ENCODE peak calls at places on chromosomes 16 and 17, in five cellular contexts. R is heart left ventricle, X is testis, D is esophagus muscularis mucosa, S is adrenal gland. W is an unnamed sample.

GRCh38 chr17:42675348-42675983 is 1.3 kb downstream of the PLEKHH3 start:
- DNase-seq in R (peak), X (no peak), D (no peak), S (no peak), W (no peak)

GRCh38 chr17:34423978-34424813 is 61.2 kb upstream of the CCL1 start:
- DNase-seq in R (no peak), X (no peak), D (no peak), S (no peak), W (no peak)

GRCh38 chr16:87129771-87130170 is 187.4 kb downstream of the C16orf95 start:
- DNase-seq in R (no peak), X (no peak), D (no peak), S (no peak), W (no peak)

GRCh38 chr17:39239640-39240314 is 14.0 kb upstream of the STAC2 start:
- DNase-seq in R (peak), X (peak), D (no peak), S (no peak), W (peak)

GRCh38 chr16:19389246-19389645 is 28.4 kb upstream of the TMC5 start:
- DNase-seq in R (no peak), X (peak), D (no peak), S (peak), W (peak)

GRCh38 chr16:52618753-52619497 is 72.0 kb upstream of the TOX3 start:
- DNase-seq in R (no peak), X (no peak), D (no peak), S (no peak), W (no peak)

GRCh38 chr16:65756163-65756562 is 610.3 kb upstream of the CDH5 start:
- DNase-seq in R (no peak), X (no peak), D (no peak), S (no peak), W (no peak)

GRCh38 chr16:70267516-70267915 is 15.8 kb upstream of the EXOSC6 start:
- DNase-seq in R (no peak), X (peak), D (no peak), S (peak), W (peak)

GRCh38 chr16:67305216-67306071 is 21.1 kb downstream of the KCTD19 start:
- DNase-seq in R (no peak), X (no peak), D (no peak), S (no peak), W (no peak)

GRCh38 chr17:63497708-63498483 is 21.0 kb downstream of the ACE start:
- DNase-seq in R (peak), X (no peak), D (no peak), S (no peak), W (no peak)

GRCh38 chr17:38509772-38510423 is 81.6 kb downstream of the ARHGAP23 start:
- DNase-seq in R (peak), X (no peak), D (no peak), S (no peak), W (no peak)

GRCh38 chr16:6125483-6126259 is 1028.1 kb upstream of the EEF2KMT start:
- DNase-seq in R (no peak), X (no peak), D (no peak), S (no peak), W (no peak)

GRCh38 chr16:11727945-11728543 is 14.6 kb downstream of the TXNDC11 start:
- DNase-seq in R (no peak), X (no peak), D (no peak), S (no peak), W (no peak)

GRCh38 chr17:9239260-9239820 is 218.0 kb downstream of the NTN1 start:
- DNase-seq in R (no peak), X (no peak), D (no peak), S (peak), W (peak)

GRCh38 chr17:796609-797008 is 14.5 kb downstream of the MRM3 start:
- DNase-seq in R (peak), X (no peak), D (no peak), S (no peak), W (no peak)

GRCh38 chr16:54930034-54930938 is at the start of gene IRX5:
- DNase-seq in R (peak), X (peak), D (peak), S (peak), W (peak)

GRCh38 chr17:29582767-29583166 is 6.7 kb downstream of the GIT1 start:
- DNase-seq in R (no peak), X (no peak), D (no peak), S (peak), W (no peak)

GRCh38 chr17:42088736-42089135 is 9.5 kb downstream of the ZNF385C start:
- DNase-seq in R (no peak), X (no peak), D (no peak), S (no peak), W (no peak)

GRCh38 chr17:10631048-10631700 is 25.9 kb downstream of the MYH3 start:
- DNase-seq in R (no peak), X (peak), D (no peak), S (no peak), W (peak)

GRCh38 chr17:65750166-65750565 is 188.7 kb upstream of the AXIN2 start:
- DNase-seq in R (no peak), X (no peak), D (no peak), S (no peak), W (no peak)

GRCh38 chr16:78503501-78504110 is 404.2 kb downstream of the WWOX start:
- DNase-seq in R (no peak), X (peak), D (no peak), S (peak), W (peak)

GRCh38 chr17:30970757-30971567 is at the start of gene RNF135:
- DNase-seq in R (peak), X (peak), D (peak), S (peak), W (peak)

GRCh38 chr16:88815901-88816589 is 4.3 kb upstream of the APRT start:
- DNase-seq in R (no peak), X (no peak), D (no peak), S (peak), W (peak)

GRCh38 chr16:21703589-21704174 is 39.9 kb downstream of the OTOA start:
- DNase-seq in R (no peak), X (no peak), D (no peak), S (no peak), W (no peak)

GRCh38 chr16:85086347-85087291 is 25.7 kb downstream of the CIBAR2 start:
- DNase-seq in R (peak), X (peak), D (no peak), S (peak), W (peak)

GRCh38 chr16:85152414-85153030 is 40.2 kb upstream of the CIBAR2 start:
- DNase-seq in R (no peak), X (no peak), D (no peak), S (no peak), W (no peak)

GRCh38 chr16:25126820-25127232 is 15.3 kb downstream of the LCMT1 start:
- DNase-seq in R (no peak), X (no peak), D (no peak), S (peak), W (no peak)

GRCh38 chr16:81861915-81862314 is 82.8 kb downstream of the PLCG2 start:
- DNase-seq in R (no peak), X (no peak), D (no peak), S (no peak), W (no peak)

GRCh38 chr16:81880816-81881215 is 101.7 kb downstream of the PLCG2 start:
- DNase-seq in R (no peak), X (no peak), D (no peak), S (no peak), W (no peak)

GRCh38 chr17:77140878-77141767 is at the start of gene SEC14L1:
- DNase-seq in R (peak), X (peak), D (no peak), S (peak), W (peak)

GRCh38 chr17:76131692-76132573 is 9.1 kb downstream of the FOXJ1 start:
- DNase-seq in R (peak), X (no peak), D (no peak), S (no peak), W (no peak)

GRCh38 chr17:63498621-63499195 is 21.8 kb downstream of the ACE start:
- DNase-seq in R (no peak), X (no peak), D (no peak), S (no peak), W (no peak)

GRCh38 chr17:76027159-76027839 is at the start of gene EVPL:
- DNase-seq in R (no peak), X (no peak), D (no peak), S (no peak), W (peak)

GRCh38 chr17:65987988-65988387 is 203.9 kb downstream of the CEP112 start:
- DNase-seq in R (no peak), X (no peak), D (no peak), S (no peak), W (no peak)

GRCh38 chr17:64500487-64500859 is 3.6 kb upstream of the POLG2 start:
- DNase-seq in R (no peak), X (no peak), D (no peak), S (no peak), W (no peak)

GRCh38 chr17:64503341-64503740 is 2.7 kb downstream of the DDX5 start:
- DNase-seq in R (no peak), X (no peak), D (no peak), S (no peak), W (no peak)

GRCh38 chr17:64500923-64501765 is 4.3 kb upstream of the POLG2 start:
- DNase-seq in R (no peak), X (no peak), D (no peak), S (no peak), W (no peak)

GRCh38 chr17:64502809-64503208 is 3.3 kb downstream of the DDX5 start:
- DNase-seq in R (no peak), X (no peak), D (no peak), S (no peak), W (no peak)

DNA sequence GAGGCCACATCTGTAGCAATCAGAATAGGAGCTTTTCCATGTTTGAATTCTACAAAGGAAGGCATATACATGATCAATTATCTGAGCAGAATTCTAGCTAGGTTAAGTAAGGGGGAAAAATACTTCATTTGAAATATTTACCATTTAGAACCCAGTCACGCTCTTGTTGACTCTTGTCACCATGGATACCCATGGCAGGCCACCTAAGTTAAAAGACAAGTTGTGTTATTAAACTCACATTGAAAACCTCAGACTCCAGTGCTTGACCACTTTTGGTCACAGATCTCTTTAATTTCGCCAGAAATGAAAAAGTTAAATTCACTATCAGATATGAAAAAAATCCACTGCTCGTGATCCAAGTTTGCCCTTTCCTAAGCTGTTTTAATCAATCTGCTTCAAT is 4.1 kb downstream of the DDX5 start:
- DNase-seq in R (no peak), X (no peak), D (no peak), S (no peak), W (no peak)
- H3K27ac ChIP-seq in R (no peak), X (no peak), D (no peak), S (peak), W (peak)

GRCh38 chr17:74234482-74234881 is 21.1 kb downstream of the TTYH2 start:
- DNase-seq in R (no peak), X (no peak), D (no peak), S (no peak), W (no peak)
- TF ChIP-seq POLR2A in R (no peak), X (no peak), D (no peak), S (no peak), W (no peak)

GRCh38 chr17:78805301-78805700 is 23.2 kb upstream of the CYTH1 start:
- DNase-seq in R (peak), X (no peak), D (no peak), S (no peak), W (peak)
- H3K27ac ChIP-seq in R (peak), X (no peak), D (peak), S (peak), W (peak)

GRCh38 chr17:50642722-50643656 is 8.3 kb downstream of the ABCC3 start:
- DNase-seq in R (no peak), X (no peak), D (no peak), S (peak), W (no peak)
- TF ChIP-seq POLR2A in R (no peak), X (no peak), D (no peak), S (no peak), W (no peak)

DNA sequence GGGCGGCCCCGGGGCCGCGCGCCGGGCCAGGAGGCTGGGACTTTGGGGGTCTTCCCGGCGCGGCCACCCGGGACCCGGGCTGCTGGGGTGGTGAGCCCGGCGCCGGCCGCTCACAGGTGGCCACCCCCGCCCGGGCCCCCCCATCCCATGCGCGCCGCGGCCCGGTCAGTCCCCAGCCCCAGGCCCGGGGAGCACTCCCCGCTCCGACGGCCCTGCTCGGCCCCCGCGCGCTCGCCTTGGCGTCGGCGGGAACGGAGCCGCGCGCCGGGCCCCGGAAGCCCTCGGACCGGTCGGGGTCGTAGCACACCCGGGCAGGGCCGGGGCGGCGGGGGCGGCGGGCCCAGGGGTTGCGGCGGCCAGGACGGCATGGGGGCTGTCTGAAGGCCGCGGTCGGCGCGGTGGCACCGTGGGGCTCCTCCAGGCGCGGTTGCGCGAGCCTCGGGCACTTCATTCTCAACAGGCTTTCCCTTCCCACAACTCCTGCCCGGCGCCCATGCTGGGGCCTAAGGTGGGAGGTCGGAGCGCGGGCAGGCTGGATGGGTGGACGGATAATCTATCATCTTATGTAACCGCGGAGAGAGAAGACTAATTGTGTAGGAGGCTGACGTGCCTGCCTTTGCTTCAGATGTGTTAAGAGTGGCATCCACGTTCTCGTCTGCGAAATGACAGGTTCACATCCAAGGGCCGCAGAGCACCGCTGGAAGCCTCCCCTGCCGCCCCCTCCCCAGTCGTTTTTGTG is 607 bp downstream of the BAIAP2 start:
- DNase-seq in R (peak), X (no peak), D (no peak), S (no peak), W (no peak)
- H3K27ac ChIP-seq in R (no peak), X (no peak), D (peak), S (peak), W (peak)

W was measured in Peyer's patch.